ENCODE peak calls at places on chromosome X, in seven cellular contexts. One of them, this sample, is unnamed. For H3K4me1, the result is how much of the 10 kb centered on the place peaks cover.

GRCh38 chrX:154732421-154733071 is 18.3 kb downstream of the GAB3 start:
- DNase-seq in cardiac muscle cell: no peak
- DNase-seq in fibroblast of lung: peak
- DNase-seq in Caco-2: no peak
- DNase-seq in IMR-90: peak
- DNase-seq in SJSA1: peak
- DNase-seq in adipocyte: peak
- DNase-seq in this sample: no peak

GRCh38 chrX:68989865-68990606 is 161.2 kb downstream of the EFNB1 start:
- DNase-seq in cardiac muscle cell: peak
- DNase-seq in fibroblast of lung: peak
- DNase-seq in Caco-2: no peak
- DNase-seq in IMR-90: peak
- DNase-seq in SJSA1: peak
- DNase-seq in adipocyte: peak
- DNase-seq in this sample: peak

GRCh38 chrX:8668797-8669196 is 63.1 kb downstream of the ANOS1 start:
- DNase-seq in cardiac muscle cell: peak
- DNase-seq in fibroblast of lung: no peak
- DNase-seq in Caco-2: no peak
- DNase-seq in IMR-90: no peak
- DNase-seq in SJSA1: no peak
- DNase-seq in adipocyte: no peak
- DNase-seq in this sample: peak

GRCh38 chrX:129689881-129690280 is 35.1 kb upstream of the APLN start:
- DNase-seq in cardiac muscle cell: no peak
- DNase-seq in fibroblast of lung: no peak
- DNase-seq in Caco-2: no peak
- DNase-seq in IMR-90: no peak
- DNase-seq in SJSA1: no peak
- DNase-seq in adipocyte: no peak
- DNase-seq in this sample: no peak

GRCh38 chrX:46485897-46486296 is 59.3 kb downstream of the ZNF674 start:
- DNase-seq in cardiac muscle cell: no peak
- DNase-seq in fibroblast of lung: no peak
- DNase-seq in Caco-2: no peak
- DNase-seq in IMR-90: no peak
- DNase-seq in SJSA1: no peak
- DNase-seq in adipocyte: no peak
- DNase-seq in this sample: no peak

GRCh38 chrX:86002076-86002896 is 45.1 kb downstream of the CHM start:
- DNase-seq in cardiac muscle cell: peak
- DNase-seq in fibroblast of lung: peak
- DNase-seq in Caco-2: peak
- DNase-seq in IMR-90: peak
- DNase-seq in SJSA1: peak
- DNase-seq in adipocyte: no peak
- DNase-seq in this sample: peak

GRCh38 chrX:43845776-43846175 is 36.5 kb downstream of the MAOB start:
- DNase-seq in cardiac muscle cell: no peak
- DNase-seq in fibroblast of lung: no peak
- DNase-seq in Caco-2: no peak
- DNase-seq in IMR-90: no peak
- DNase-seq in SJSA1: no peak
- DNase-seq in adipocyte: no peak
- DNase-seq in this sample: no peak

GRCh38 chrX:16711219-16712115 is 1.0 kb downstream of the CTPS2 start:
- DNase-seq in cardiac muscle cell: peak
- DNase-seq in fibroblast of lung: no peak
- DNase-seq in Caco-2: no peak
- DNase-seq in IMR-90: no peak
- DNase-seq in SJSA1: no peak
- DNase-seq in adipocyte: peak
- DNase-seq in this sample: peak

GRCh38 chrX:12011075-12011474 is 127.2 kb upstream of the FRMPD4 start:
- DNase-seq in cardiac muscle cell: no peak
- DNase-seq in fibroblast of lung: peak
- DNase-seq in Caco-2: no peak
- DNase-seq in IMR-90: peak
- DNase-seq in SJSA1: peak
- DNase-seq in adipocyte: peak
- DNase-seq in this sample: no peak

GRCh38 chrX:129931411-129932136 is 25.6 kb downstream of the UTP14A start:
- DNase-seq in cardiac muscle cell: peak
- DNase-seq in fibroblast of lung: peak
- DNase-seq in Caco-2: peak
- DNase-seq in IMR-90: peak
- DNase-seq in SJSA1: peak
- DNase-seq in adipocyte: peak
- DNase-seq in this sample: peak

GRCh38 chrX:45240334-45240733 is 39.7 kb upstream of the DIPK2B start:
- DNase-seq in cardiac muscle cell: no peak
- DNase-seq in fibroblast of lung: no peak
- DNase-seq in Caco-2: no peak
- DNase-seq in IMR-90: no peak
- DNase-seq in SJSA1: no peak
- DNase-seq in adipocyte: no peak
- DNase-seq in this sample: no peak

GRCh38 chrX:132858018-132858417 is 100.4 kb downstream of the HS6ST2 start:
- DNase-seq in cardiac muscle cell: no peak
- DNase-seq in fibroblast of lung: peak
- DNase-seq in Caco-2: no peak
- DNase-seq in IMR-90: no peak
- DNase-seq in SJSA1: no peak
- DNase-seq in adipocyte: no peak
- DNase-seq in this sample: no peak

GRCh38 chrX:139194571-139195280 is 335.8 kb upstream of the F9 start:
- DNase-seq in cardiac muscle cell: peak
- DNase-seq in fibroblast of lung: peak
- DNase-seq in Caco-2: peak
- DNase-seq in IMR-90: no peak
- DNase-seq in SJSA1: peak
- DNase-seq in adipocyte: no peak
- DNase-seq in this sample: no peak

GRCh38 chrX:20263474-20263873 is 3.2 kb downstream of the RPS6KA3 start:
- DNase-seq in cardiac muscle cell: no peak
- DNase-seq in fibroblast of lung: peak
- DNase-seq in Caco-2: no peak
- DNase-seq in IMR-90: peak
- DNase-seq in SJSA1: peak
- DNase-seq in adipocyte: peak
- DNase-seq in this sample: peak

GRCh38 chrX:32448945-32449344 is 762.4 kb downstream of the DMD start:
- DNase-seq in cardiac muscle cell: no peak
- DNase-seq in fibroblast of lung: no peak
- DNase-seq in Caco-2: no peak
- DNase-seq in IMR-90: no peak
- DNase-seq in SJSA1: no peak
- DNase-seq in adipocyte: no peak
- DNase-seq in this sample: no peak

DNA sequence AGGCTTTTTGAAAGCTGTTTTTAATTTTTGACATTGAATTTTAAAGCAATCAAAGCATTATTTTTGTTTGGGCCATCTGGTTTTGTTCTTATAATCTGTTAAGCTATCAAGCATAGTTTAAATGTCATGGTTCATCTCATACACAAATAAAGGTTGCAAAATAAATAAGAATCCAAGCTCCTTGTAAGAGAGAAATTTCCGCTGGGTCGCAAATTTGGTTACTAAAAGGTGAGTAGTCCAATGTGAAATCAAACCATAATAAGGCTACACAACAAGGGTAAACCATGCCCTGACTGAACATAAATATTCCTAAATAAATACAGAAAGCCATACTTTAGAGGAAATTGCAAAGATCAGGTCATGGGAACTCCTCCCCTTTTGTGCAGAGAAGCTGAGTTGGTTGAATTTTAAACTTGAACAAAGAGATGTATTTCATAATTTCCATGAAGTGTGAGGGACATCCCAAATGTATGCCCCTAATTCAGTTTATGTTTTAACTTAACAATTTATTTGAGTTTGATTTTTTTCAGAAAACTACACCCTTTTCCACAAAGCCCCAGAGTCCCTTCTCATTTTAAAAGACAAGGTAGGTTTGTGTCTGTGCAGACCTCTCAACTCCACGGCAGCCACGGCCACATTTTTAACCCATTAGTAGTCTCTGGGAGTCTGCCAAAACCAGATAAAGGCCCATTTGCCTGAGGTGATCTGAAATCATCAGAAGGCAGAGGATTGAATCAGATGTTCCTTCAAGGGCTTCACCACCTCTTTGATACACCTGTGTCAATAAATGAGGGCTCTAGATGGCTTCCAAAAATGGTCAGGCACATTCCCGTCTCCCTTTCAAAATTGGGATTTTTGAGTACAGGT is 85.2 kb downstream of the PLAC1 start:
- DNase-seq in cardiac muscle cell: no peak
- DNase-seq in fibroblast of lung: peak
- DNase-seq in Caco-2: no peak
- DNase-seq in IMR-90: peak
- DNase-seq in SJSA1: no peak
- DNase-seq in adipocyte: peak
- DNase-seq in this sample: no peak
- H3K4me1 ChIP-seq in cardiac muscle cell: under half
- H3K4me1 ChIP-seq in fibroblast of lung: under half
- H3K4me1 ChIP-seq in Caco-2: under half
- H3K4me1 ChIP-seq in IMR-90: under half
- H3K4me1 ChIP-seq in SJSA1: under half
- H3K4me1 ChIP-seq in adipocyte: under half
- H3K4me1 ChIP-seq in this sample: under half

DNA sequence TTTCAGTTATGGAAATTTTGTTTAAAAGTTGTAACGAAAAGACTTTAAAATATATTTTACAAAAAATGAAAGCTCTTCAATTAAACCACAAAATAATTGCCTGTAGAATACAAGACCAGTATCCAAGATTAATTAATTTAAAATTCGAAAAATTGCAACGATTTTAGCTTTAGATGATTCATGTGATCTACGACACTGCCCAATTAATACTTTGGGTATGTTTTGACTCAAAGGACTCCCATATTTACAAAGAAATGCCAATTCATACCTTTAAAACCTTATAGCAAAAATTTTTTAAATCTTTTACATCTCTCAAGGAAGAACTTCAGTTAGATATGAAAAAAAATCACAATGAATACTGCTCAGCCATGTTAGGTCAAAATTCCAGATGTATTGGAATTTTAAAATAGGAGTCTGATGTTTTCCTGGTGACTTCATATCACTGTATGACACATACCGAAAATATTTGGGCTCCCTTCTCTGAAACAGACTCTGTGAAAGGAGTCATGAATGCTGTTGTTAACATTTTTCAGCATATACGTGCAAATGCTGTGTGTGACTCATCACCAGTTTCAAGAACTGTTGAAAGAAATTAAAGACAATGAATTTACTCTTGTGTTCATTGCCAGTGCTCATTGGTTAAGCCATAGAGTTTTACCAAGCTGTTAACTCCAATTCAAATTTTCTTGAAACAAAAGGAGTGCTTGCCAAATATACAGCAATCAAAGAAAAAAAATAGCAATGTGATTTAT is 13.8 kb upstream of the SMS start:
- DNase-seq in cardiac muscle cell: no peak
- DNase-seq in fibroblast of lung: peak
- DNase-seq in Caco-2: peak
- DNase-seq in IMR-90: peak
- DNase-seq in SJSA1: peak
- DNase-seq in adipocyte: peak
- DNase-seq in this sample: peak
- H3K4me3 ChIP-seq in cardiac muscle cell: no peak
- H3K4me3 ChIP-seq in fibroblast of lung: no peak
- H3K4me3 ChIP-seq in Caco-2: no peak
- H3K4me3 ChIP-seq in IMR-90: no peak
- H3K4me3 ChIP-seq in SJSA1: no peak
- H3K4me3 ChIP-seq in adipocyte: peak
- H3K4me3 ChIP-seq in this sample: no peak

GRCh38 chrX:65671966-65672365 is 4.5 kb downstream of the MSN start:
- DNase-seq in cardiac muscle cell: no peak
- DNase-seq in fibroblast of lung: no peak
- DNase-seq in Caco-2: no peak
- DNase-seq in IMR-90: no peak
- DNase-seq in SJSA1: no peak
- DNase-seq in adipocyte: peak
- DNase-seq in this sample: no peak
- H3K4me1 ChIP-seq in cardiac muscle cell: under half
- H3K4me1 ChIP-seq in fibroblast of lung: under half
- H3K4me1 ChIP-seq in Caco-2: under half
- H3K4me1 ChIP-seq in IMR-90: under half
- H3K4me1 ChIP-seq in SJSA1: under half
- H3K4me1 ChIP-seq in adipocyte: under half
- H3K4me1 ChIP-seq in this sample: under half

DNA sequence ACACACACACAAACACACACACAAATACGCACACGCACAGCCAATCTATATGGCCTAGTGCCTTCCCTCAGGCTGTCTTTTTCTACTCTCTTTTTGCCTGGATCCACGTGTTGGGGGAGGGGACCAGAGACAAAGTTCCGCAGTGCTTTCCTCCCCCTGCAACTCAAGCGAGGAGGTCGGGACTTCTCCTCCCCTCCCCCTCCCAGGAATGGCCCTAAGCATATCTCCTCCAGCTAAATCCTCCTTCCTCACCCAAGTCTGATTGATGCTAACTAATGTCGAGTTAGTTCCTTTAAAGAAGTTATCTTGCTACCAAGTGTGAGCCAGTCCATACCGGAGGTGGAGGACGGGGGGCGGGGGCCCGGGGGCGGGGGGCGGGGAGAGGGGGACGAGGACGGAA is 141.2 kb upstream of the ZIC3 start:
- DNase-seq in cardiac muscle cell: no peak
- DNase-seq in fibroblast of lung: no peak
- DNase-seq in Caco-2: no peak
- DNase-seq in IMR-90: no peak
- DNase-seq in SJSA1: no peak
- DNase-seq in adipocyte: no peak
- DNase-seq in this sample: no peak
- H3K4me3 ChIP-seq in cardiac muscle cell: no peak
- H3K4me3 ChIP-seq in fibroblast of lung: no peak
- H3K4me3 ChIP-seq in Caco-2: no peak
- H3K4me3 ChIP-seq in IMR-90: no peak
- H3K4me3 ChIP-seq in SJSA1: no peak
- H3K4me3 ChIP-seq in adipocyte: no peak
- H3K4me3 ChIP-seq in this sample: no peak

GRCh38 chrX:40008841-40009461 is 88.8 kb downstream of the BCOR start:
- DNase-seq in cardiac muscle cell: peak
- DNase-seq in fibroblast of lung: peak
- DNase-seq in Caco-2: no peak
- DNase-seq in IMR-90: no peak
- DNase-seq in SJSA1: no peak
- DNase-seq in adipocyte: no peak
- DNase-seq in this sample: no peak
- H3K4me1 ChIP-seq in cardiac muscle cell: under half
- H3K4me1 ChIP-seq in fibroblast of lung: under half
- H3K4me1 ChIP-seq in Caco-2: under half
- H3K4me1 ChIP-seq in IMR-90: under half
- H3K4me1 ChIP-seq in SJSA1: under half
- H3K4me1 ChIP-seq in adipocyte: under half
- H3K4me1 ChIP-seq in this sample: under half

GRCh38 chrX:108439434-108439883 is at the start of gene COL4A5:
- DNase-seq in cardiac muscle cell: peak
- DNase-seq in fibroblast of lung: peak
- DNase-seq in Caco-2: peak
- DNase-seq in IMR-90: peak
- DNase-seq in SJSA1: peak
- DNase-seq in adipocyte: peak
- DNase-seq in this sample: peak
- H3K4me3 ChIP-seq in cardiac muscle cell: peak
- H3K4me3 ChIP-seq in fibroblast of lung: peak
- H3K4me3 ChIP-seq in Caco-2: peak
- H3K4me3 ChIP-seq in IMR-90: peak
- H3K4me3 ChIP-seq in SJSA1: peak
- H3K4me3 ChIP-seq in adipocyte: peak
- H3K4me3 ChIP-seq in this sample: peak

GRCh38 chrX:3627579-3627978 is 85.9 kb downstream of the PRKX start:
- DNase-seq in cardiac muscle cell: no peak
- DNase-seq in fibroblast of lung: no peak
- DNase-seq in Caco-2: no peak
- DNase-seq in IMR-90: no peak
- DNase-seq in SJSA1: no peak
- DNase-seq in adipocyte: no peak
- DNase-seq in this sample: no peak
- H3K4me1 ChIP-seq in cardiac muscle cell: under half
- H3K4me1 ChIP-seq in fibroblast of lung: under half
- H3K4me1 ChIP-seq in Caco-2: under half
- H3K4me1 ChIP-seq in IMR-90: under half
- H3K4me1 ChIP-seq in SJSA1: under half
- H3K4me1 ChIP-seq in adipocyte: under half
- H3K4me1 ChIP-seq in this sample: under half

This sample was measured in SJCRH30.